ENCODE peak calls at places on chromosomes 4 and X, in eight cellular contexts. One of them, this sample, is unnamed.

GRCh38 chr4:53919605-53920004 is 144.8 kb downstream of the CHIC2 start:
- DNase-seq in M059J: no peak
- DNase-seq in posterior vena cava: no peak
- DNase-seq in mesendoderm: no peak
- DNase-seq in activated T-cell treated with anti-CD3 and anti-CD28 coated beads for 1 hour: no peak
- DNase-seq in GM13976: no peak
- DNase-seq in astrocyte: no peak
- DNase-seq in AG20443: no peak
- DNase-seq in this sample: no peak

GRCh38 chr4:83961575-83961974 is 425.7 kb downstream of the GPAT3 start:
- DNase-seq in M059J: peak
- DNase-seq in posterior vena cava: no peak
- DNase-seq in astrocyte: peak
- DNase-seq in AG20443: peak
- DNase-seq in GM13976: no peak
- DNase-seq in activated T-cell treated with anti-CD3 and anti-CD28 coated beads for 1 hour: no peak
- DNase-seq in mesendoderm: no peak
- DNase-seq in this sample: no peak

GRCh38 chrX:53354669-53355068 is 67.8 kb downstream of the SMC1A start:
- DNase-seq in astrocyte: no peak
- DNase-seq in GM13976: no peak
- DNase-seq in M059J: no peak
- DNase-seq in posterior vena cava: no peak
- DNase-seq in AG20443: no peak
- DNase-seq in activated T-cell treated with anti-CD3 and anti-CD28 coated beads for 1 hour: no peak
- DNase-seq in mesendoderm: no peak
- DNase-seq in this sample: no peak

GRCh38 chr4:184762100-184762499 is 28.2 kb upstream of the CENPU start:
- DNase-seq in activated T-cell treated with anti-CD3 and anti-CD28 coated beads for 1 hour: no peak
- DNase-seq in astrocyte: no peak
- DNase-seq in posterior vena cava: no peak
- DNase-seq in GM13976: peak
- DNase-seq in M059J: no peak
- DNase-seq in AG20443: no peak
- DNase-seq in mesendoderm: no peak
- DNase-seq in this sample: no peak

GRCh38 chr4:1910643-1911042 is 39.5 kb downstream of the NSD2 start:
- DNase-seq in M059J: peak
- DNase-seq in GM13976: no peak
- DNase-seq in AG20443: peak
- DNase-seq in mesendoderm: peak
- DNase-seq in activated T-cell treated with anti-CD3 and anti-CD28 coated beads for 1 hour: no peak
- DNase-seq in astrocyte: peak
- DNase-seq in posterior vena cava: peak
- DNase-seq in this sample: no peak

GRCh38 chr4:85776091-85776490 is 301.1 kb downstream of the ARHGAP24 start:
- DNase-seq in astrocyte: peak
- DNase-seq in posterior vena cava: no peak
- DNase-seq in M059J: peak
- DNase-seq in AG20443: no peak
- DNase-seq in GM13976: no peak
- DNase-seq in mesendoderm: no peak
- DNase-seq in activated T-cell treated with anti-CD3 and anti-CD28 coated beads for 1 hour: no peak
- DNase-seq in this sample: no peak

GRCh38 chr4:81663368-81663767 is 191.7 kb upstream of the RASGEF1B start:
- DNase-seq in posterior vena cava: no peak
- DNase-seq in activated T-cell treated with anti-CD3 and anti-CD28 coated beads for 1 hour: no peak
- DNase-seq in M059J: no peak
- DNase-seq in AG20443: no peak
- DNase-seq in mesendoderm: no peak
- DNase-seq in GM13976: no peak
- DNase-seq in astrocyte: no peak
- DNase-seq in this sample: no peak

GRCh38 chr4:623914-624626 is 1.3 kb upstream of the PDE6B start:
- DNase-seq in GM13976: no peak
- DNase-seq in astrocyte: no peak
- DNase-seq in AG20443: no peak
- DNase-seq in mesendoderm: peak
- DNase-seq in M059J: no peak
- DNase-seq in activated T-cell treated with anti-CD3 and anti-CD28 coated beads for 1 hour: no peak
- DNase-seq in posterior vena cava: peak
- DNase-seq in this sample: no peak

GRCh38 chr4:137530176-137530575 is 2.1 kb downstream of the PCDH18 start:
- DNase-seq in AG20443: peak
- DNase-seq in posterior vena cava: no peak
- DNase-seq in astrocyte: peak
- DNase-seq in activated T-cell treated with anti-CD3 and anti-CD28 coated beads for 1 hour: no peak
- DNase-seq in GM13976: no peak
- DNase-seq in M059J: no peak
- DNase-seq in mesendoderm: no peak
- DNase-seq in this sample: no peak

GRCh38 chr4:108794136-108794535 is 31.3 kb upstream of the ETNPPL start:
- DNase-seq in AG20443: peak
- DNase-seq in M059J: no peak
- DNase-seq in posterior vena cava: no peak
- DNase-seq in astrocyte: peak
- DNase-seq in mesendoderm: no peak
- DNase-seq in activated T-cell treated with anti-CD3 and anti-CD28 coated beads for 1 hour: no peak
- DNase-seq in GM13976: no peak
- DNase-seq in this sample: no peak

GRCh38 chr4:88659061-88659889 is 38.4 kb downstream of the NAP1L5 start:
- DNase-seq in M059J: peak
- DNase-seq in posterior vena cava: no peak
- DNase-seq in mesendoderm: peak
- DNase-seq in activated T-cell treated with anti-CD3 and anti-CD28 coated beads for 1 hour: no peak
- DNase-seq in astrocyte: peak
- DNase-seq in AG20443: peak
- DNase-seq in GM13976: peak
- DNase-seq in this sample: peak

GRCh38 chr4:110005461-110006056 is 92.9 kb downstream of the EGF start:
- DNase-seq in M059J: peak
- DNase-seq in posterior vena cava: no peak
- DNase-seq in astrocyte: peak
- DNase-seq in mesendoderm: peak
- DNase-seq in GM13976: peak
- DNase-seq in activated T-cell treated with anti-CD3 and anti-CD28 coated beads for 1 hour: no peak
- DNase-seq in AG20443: peak
- DNase-seq in this sample: no peak

GRCh38 chr4:128249787-128250668 is 37.6 kb downstream of the PGRMC2 start:
- DNase-seq in astrocyte: no peak
- DNase-seq in posterior vena cava: no peak
- DNase-seq in GM13976: no peak
- DNase-seq in mesendoderm: peak
- DNase-seq in M059J: no peak
- DNase-seq in activated T-cell treated with anti-CD3 and anti-CD28 coated beads for 1 hour: no peak
- DNase-seq in AG20443: no peak
- DNase-seq in this sample: no peak

GRCh38 chr4:128328106-128328505 is 40.5 kb upstream of the PGRMC2 start:
- DNase-seq in M059J: no peak
- DNase-seq in AG20443: no peak
- DNase-seq in posterior vena cava: no peak
- DNase-seq in GM13976: no peak
- DNase-seq in astrocyte: no peak
- DNase-seq in activated T-cell treated with anti-CD3 and anti-CD28 coated beads for 1 hour: no peak
- DNase-seq in mesendoderm: no peak
- DNase-seq in this sample: no peak

GRCh38 chrX:112614640-112615039 is 65.1 kb downstream of the LHFPL1 start:
- DNase-seq in posterior vena cava: no peak
- DNase-seq in GM13976: no peak
- DNase-seq in activated T-cell treated with anti-CD3 and anti-CD28 coated beads for 1 hour: no peak
- DNase-seq in AG20443: peak
- DNase-seq in M059J: peak
- DNase-seq in astrocyte: peak
- DNase-seq in mesendoderm: peak
- DNase-seq in this sample: no peak

GRCh38 chr4:177554966-177555574 is 112.8 kb upstream of the AGA start:
- DNase-seq in astrocyte: no peak
- DNase-seq in posterior vena cava: no peak
- DNase-seq in mesendoderm: peak
- DNase-seq in activated T-cell treated with anti-CD3 and anti-CD28 coated beads for 1 hour: no peak
- DNase-seq in GM13976: peak
- DNase-seq in M059J: peak
- DNase-seq in AG20443: peak
- DNase-seq in this sample: no peak

This sample was measured in T follicular helper cell.